ENCODE peak calls at places on chromosomes 6 and 20, in five cellular contexts. R, Z, D, K and B are unnamed samples.

GRCh38 chr6:36368421-36368820 is 19.0 kb downstream of the ETV7 start:
- DNase-seq in R (no peak), Z (no peak), D (no peak), K (no peak), B (no peak)

GRCh38 chr6:56695702-56696101 is 53.0 kb upstream of the DST start:
- DNase-seq in R (no peak), Z (no peak), D (no peak), K (no peak), B (no peak)

GRCh38 chr20:45752747-45753146 is 30.6 kb downstream of the SPINT4 start:
- DNase-seq in R (no peak), Z (no peak), D (no peak), K (no peak), B (no peak)

GRCh38 chr6:31621991-31622390 is 1.5 kb downstream of the PRRC2A start:
- DNase-seq in R (no peak), Z (peak), D (no peak), K (no peak), B (no peak)

GRCh38 chr6:138272543-138273305 is 54.4 kb upstream of the PBOV1 start:
- DNase-seq in R (no peak), Z (no peak), D (no peak), K (no peak), B (no peak)

GRCh38 chr6:119076173-119076965 is 2.1 kb downstream of the FAM184A start:
- DNase-seq in R (no peak), Z (no peak), D (peak), K (no peak), B (no peak)

GRCh38 chr20:4720977-4721349 is 746 bp upstream of the PRND start:
- DNase-seq in R (no peak), Z (no peak), D (peak), K (no peak), B (no peak)

GRCh38 chr6:104953410-104953953 is 3.4 kb upstream of the LIN28B start:
- DNase-seq in R (no peak), Z (no peak), D (no peak), K (no peak), B (no peak)

GRCh38 chr20:18400460-18400859 is 66.4 kb downstream of the DZANK1 start:
- DNase-seq in R (no peak), Z (no peak), D (no peak), K (no peak), B (no peak)

GRCh38 chr6:97669191-97669651 is 386.2 kb upstream of the MMS22L start:
- DNase-seq in R (peak), Z (peak), D (peak), K (peak), B (no peak)

GRCh38 chr6:56868687-56869086 is 86.2 kb upstream of the BEND6 start:
- DNase-seq in R (peak), Z (peak), D (no peak), K (no peak), B (no peak)

GRCh38 chr20:23249541-23249940 is 101.0 kb upstream of the NXT1 start:
- DNase-seq in R (no peak), Z (no peak), D (no peak), K (no peak), B (no peak)

GRCh38 chr6:29552512-29553051 is 7.0 kb downstream of the UBD start:
- DNase-seq in R (peak), Z (peak), D (peak), K (no peak), B (no peak)

GRCh38 chr20:1803216-1804128 is 91.7 kb upstream of the SIRPA start:
- DNase-seq in R (peak), Z (peak), D (peak), K (peak), B (peak)

GRCh38 chr6:5205877-5206840 is 54.6 kb downstream of the LYRM4 start:
- DNase-seq in R (peak), Z (peak), D (no peak), K (peak), B (peak)

GRCh38 chr6:5728726-5729434 is 277.8 kb downstream of the NRN1 start:
- DNase-seq in R (peak), Z (peak), D (peak), K (no peak), B (peak)

GRCh38 chr6:7243188-7243942 is 69.6 kb downstream of the SSR1 start:
- DNase-seq in R (peak), Z (peak), D (peak), K (no peak), B (peak)

GRCh38 chr6:101851911-101852310 is 458.4 kb downstream of the GRIK2 start:
- DNase-seq in R (peak), Z (no peak), D (no peak), K (no peak), B (no peak)